ENCODE peak calls at places on chromosomes 1 and 21, in nine cellular contexts. One of them, this sample, is unnamed.

GRCh38 chr1:205074513-205074912 is 9.7 kb downstream of the TMEM81 start:
- DNase-seq in T-cell: no peak
- DNase-seq in HEK293T: no peak
- DNase-seq in MV-4-11: no peak
- DNase-seq in ACHN: no peak
- DNase-seq in Daoy: no peak
- DNase-seq in prostate gland: no peak
- DNase-seq in stimulated activated CD8-positive, alpha-beta memory T cell treated with anti-CD3 and anti-CD28 coated beads, Interleukin-7, amount 100 ng/mL, for 24 hours: no peak
- DNase-seq in mesenteric fat pad: no peak
- DNase-seq in this sample: no peak

GRCh38 chr1:85317580-85317979 is 41.1 kb upstream of the BCL10 start:
- DNase-seq in T-cell: no peak
- DNase-seq in HEK293T: no peak
- DNase-seq in MV-4-11: no peak
- DNase-seq in ACHN: no peak
- DNase-seq in Daoy: no peak
- DNase-seq in prostate gland: no peak
- DNase-seq in stimulated activated CD8-positive, alpha-beta memory T cell treated with anti-CD3 and anti-CD28 coated beads, Interleukin-7, amount 100 ng/mL, for 24 hours: no peak
- DNase-seq in mesenteric fat pad: no peak
- DNase-seq in this sample: no peak

GRCh38 chr1:86194491-86195034 is 38.0 kb upstream of the COL24A1 start:
- DNase-seq in T-cell: no peak
- DNase-seq in HEK293T: no peak
- DNase-seq in MV-4-11: no peak
- DNase-seq in ACHN: no peak
- DNase-seq in Daoy: no peak
- DNase-seq in prostate gland: no peak
- DNase-seq in stimulated activated CD8-positive, alpha-beta memory T cell treated with anti-CD3 and anti-CD28 coated beads, Interleukin-7, amount 100 ng/mL, for 24 hours: no peak
- DNase-seq in mesenteric fat pad: no peak
- DNase-seq in this sample: no peak

GRCh38 chr21:44919111-44919912 is 1.4 kb downstream of the ITGB2 start:
- DNase-seq in T-cell: no peak
- DNase-seq in HEK293T: no peak
- DNase-seq in MV-4-11: peak; percentile 76
- DNase-seq in ACHN: no peak
- DNase-seq in Daoy: no peak
- DNase-seq in prostate gland: no peak
- DNase-seq in stimulated activated CD8-positive, alpha-beta memory T cell treated with anti-CD3 and anti-CD28 coated beads, Interleukin-7, amount 100 ng/mL, for 24 hours: no peak
- DNase-seq in mesenteric fat pad: no peak
- DNase-seq in this sample: no peak

GRCh38 chr1:158177705-158178450 is 2.8 kb upstream of the CD1D start:
- DNase-seq in T-cell: no peak
- DNase-seq in HEK293T: peak; percentile 87
- DNase-seq in MV-4-11: peak; percentile 53
- DNase-seq in ACHN: peak; percentile 86
- DNase-seq in Daoy: peak; percentile 94
- DNase-seq in prostate gland: peak; percentile 91
- DNase-seq in stimulated activated CD8-positive, alpha-beta memory T cell treated with anti-CD3 and anti-CD28 coated beads, Interleukin-7, amount 100 ng/mL, for 24 hours: no peak
- DNase-seq in mesenteric fat pad: peak; percentile 97
- DNase-seq in this sample: no peak

GRCh38 chr1:3213730-3214129 is 144.7 kb downstream of the PRDM16 start:
- DNase-seq in T-cell: no peak
- DNase-seq in HEK293T: no peak
- DNase-seq in MV-4-11: no peak
- DNase-seq in ACHN: no peak
- DNase-seq in Daoy: peak; percentile 34
- DNase-seq in prostate gland: no peak
- DNase-seq in stimulated activated CD8-positive, alpha-beta memory T cell treated with anti-CD3 and anti-CD28 coated beads, Interleukin-7, amount 100 ng/mL, for 24 hours: no peak
- DNase-seq in mesenteric fat pad: no peak
- DNase-seq in this sample: no peak

GRCh38 chr1:17955302-17956285 is 152.0 kb upstream of the IGSF21 start:
- DNase-seq in T-cell: no peak
- DNase-seq in HEK293T: no peak
- DNase-seq in MV-4-11: no peak
- DNase-seq in ACHN: no peak
- DNase-seq in Daoy: peak; percentile 36
- DNase-seq in prostate gland: no peak
- DNase-seq in stimulated activated CD8-positive, alpha-beta memory T cell treated with anti-CD3 and anti-CD28 coated beads, Interleukin-7, amount 100 ng/mL, for 24 hours: no peak
- DNase-seq in mesenteric fat pad: no peak
- DNase-seq in this sample: no peak

GRCh38 chr1:170807432-170807831 is 127.9 kb upstream of the MROH9 start:
- DNase-seq in T-cell: no peak
- DNase-seq in HEK293T: no peak
- DNase-seq in MV-4-11: peak; percentile 6
- DNase-seq in ACHN: no peak
- DNase-seq in Daoy: peak; percentile 61
- DNase-seq in prostate gland: no peak
- DNase-seq in stimulated activated CD8-positive, alpha-beta memory T cell treated with anti-CD3 and anti-CD28 coated beads, Interleukin-7, amount 100 ng/mL, for 24 hours: no peak
- DNase-seq in mesenteric fat pad: no peak
- DNase-seq in this sample: no peak

GRCh38 chr1:156160000-156160743 is 6.8 kb downstream of the SEMA4A start:
- DNase-seq in T-cell: no peak
- DNase-seq in HEK293T: no peak
- DNase-seq in MV-4-11: no peak
- DNase-seq in ACHN: peak; percentile 27
- DNase-seq in Daoy: no peak
- DNase-seq in prostate gland: no peak
- DNase-seq in stimulated activated CD8-positive, alpha-beta memory T cell treated with anti-CD3 and anti-CD28 coated beads, Interleukin-7, amount 100 ng/mL, for 24 hours: no peak
- DNase-seq in mesenteric fat pad: no peak
- DNase-seq in this sample: no peak

GRCh38 chr1:42282024-42282579 is 52.9 kb downstream of the FOXJ3 start:
- DNase-seq in T-cell: no peak
- DNase-seq in HEK293T: no peak
- DNase-seq in MV-4-11: no peak
- DNase-seq in ACHN: no peak
- DNase-seq in Daoy: no peak
- DNase-seq in prostate gland: no peak
- DNase-seq in stimulated activated CD8-positive, alpha-beta memory T cell treated with anti-CD3 and anti-CD28 coated beads, Interleukin-7, amount 100 ng/mL, for 24 hours: no peak
- DNase-seq in mesenteric fat pad: no peak
- DNase-seq in this sample: no peak

GRCh38 chr1:7948950-7949349 is 8.3 kb upstream of the TNFRSF9 start:
- DNase-seq in T-cell: no peak
- DNase-seq in HEK293T: no peak
- DNase-seq in MV-4-11: no peak
- DNase-seq in ACHN: peak; percentile 79
- DNase-seq in Daoy: peak; percentile 83
- DNase-seq in prostate gland: no peak
- DNase-seq in stimulated activated CD8-positive, alpha-beta memory T cell treated with anti-CD3 and anti-CD28 coated beads, Interleukin-7, amount 100 ng/mL, for 24 hours: no peak
- DNase-seq in mesenteric fat pad: no peak
- DNase-seq in this sample: peak; percentile 94

GRCh38 chr1:9231648-9232332 is 2.8 kb upstream of the H6PD start:
- DNase-seq in T-cell: no peak
- DNase-seq in HEK293T: no peak
- DNase-seq in MV-4-11: no peak
- DNase-seq in ACHN: peak; percentile 18
- DNase-seq in Daoy: peak; percentile 54
- DNase-seq in prostate gland: no peak
- DNase-seq in stimulated activated CD8-positive, alpha-beta memory T cell treated with anti-CD3 and anti-CD28 coated beads, Interleukin-7, amount 100 ng/mL, for 24 hours: no peak
- DNase-seq in mesenteric fat pad: no peak
- DNase-seq in this sample: no peak

GRCh38 chr1:199551967-199552565 is 475.4 kb upstream of the NR5A2 start:
- DNase-seq in T-cell: no peak
- DNase-seq in HEK293T: peak; percentile 55
- DNase-seq in MV-4-11: peak; percentile 45
- DNase-seq in ACHN: peak; percentile 79
- DNase-seq in Daoy: peak; percentile 56
- DNase-seq in prostate gland: no peak
- DNase-seq in stimulated activated CD8-positive, alpha-beta memory T cell treated with anti-CD3 and anti-CD28 coated beads, Interleukin-7, amount 100 ng/mL, for 24 hours: no peak
- DNase-seq in mesenteric fat pad: no peak
- DNase-seq in this sample: peak; percentile 49

GRCh38 chr1:101004666-101005065 is 20.9 kb downstream of the DPH5 start:
- DNase-seq in T-cell: no peak
- DNase-seq in HEK293T: no peak
- DNase-seq in MV-4-11: peak; percentile 37
- DNase-seq in ACHN: no peak
- DNase-seq in Daoy: no peak
- DNase-seq in prostate gland: peak; percentile 19
- DNase-seq in stimulated activated CD8-positive, alpha-beta memory T cell treated with anti-CD3 and anti-CD28 coated beads, Interleukin-7, amount 100 ng/mL, for 24 hours: no peak
- DNase-seq in mesenteric fat pad: no peak
- DNase-seq in this sample: no peak

GRCh38 chr1:234724517-234725176 is 114.7 kb upstream of the IRF2BP2 start:
- DNase-seq in T-cell: no peak
- DNase-seq in HEK293T: peak; percentile 70
- DNase-seq in MV-4-11: no peak
- DNase-seq in ACHN: no peak
- DNase-seq in Daoy: no peak
- DNase-seq in prostate gland: no peak
- DNase-seq in stimulated activated CD8-positive, alpha-beta memory T cell treated with anti-CD3 and anti-CD28 coated beads, Interleukin-7, amount 100 ng/mL, for 24 hours: no peak
- DNase-seq in mesenteric fat pad: no peak
- DNase-seq in this sample: no peak

GRCh38 chr1:60952566-60953215 is 129.7 kb upstream of the NFIA start:
- DNase-seq in T-cell: no peak
- DNase-seq in HEK293T: no peak
- DNase-seq in MV-4-11: no peak
- DNase-seq in ACHN: no peak
- DNase-seq in Daoy: no peak
- DNase-seq in prostate gland: no peak
- DNase-seq in stimulated activated CD8-positive, alpha-beta memory T cell treated with anti-CD3 and anti-CD28 coated beads, Interleukin-7, amount 100 ng/mL, for 24 hours: no peak
- DNase-seq in mesenteric fat pad: no peak
- DNase-seq in this sample: no peak

GRCh38 chr1:214977133-214977532 is 105.4 kb upstream of the KCNK2 start:
- DNase-seq in T-cell: no peak
- DNase-seq in HEK293T: no peak
- DNase-seq in MV-4-11: no peak
- DNase-seq in ACHN: no peak
- DNase-seq in Daoy: no peak
- DNase-seq in prostate gland: no peak
- DNase-seq in stimulated activated CD8-positive, alpha-beta memory T cell treated with anti-CD3 and anti-CD28 coated beads, Interleukin-7, amount 100 ng/mL, for 24 hours: no peak
- DNase-seq in mesenteric fat pad: no peak
- DNase-seq in this sample: no peak

GRCh38 chr1:28135910-28136635 is 40.4 kb downstream of the PTAFR start:
- DNase-seq in T-cell: no peak
- DNase-seq in HEK293T: no peak
- DNase-seq in MV-4-11: no peak
- DNase-seq in ACHN: no peak
- DNase-seq in Daoy: no peak
- DNase-seq in prostate gland: no peak
- DNase-seq in stimulated activated CD8-positive, alpha-beta memory T cell treated with anti-CD3 and anti-CD28 coated beads, Interleukin-7, amount 100 ng/mL, for 24 hours: no peak
- DNase-seq in mesenteric fat pad: no peak
- DNase-seq in this sample: no peak

GRCh38 chr1:68229927-68230812 is 2.2 kb downstream of the WLS start:
- DNase-seq in T-cell: no peak
- DNase-seq in HEK293T: no peak
- DNase-seq in MV-4-11: no peak
- DNase-seq in ACHN: no peak
- DNase-seq in Daoy: peak; percentile 36
- DNase-seq in prostate gland: no peak
- DNase-seq in stimulated activated CD8-positive, alpha-beta memory T cell treated with anti-CD3 and anti-CD28 coated beads, Interleukin-7, amount 100 ng/mL, for 24 hours: no peak
- DNase-seq in mesenteric fat pad: no peak
- DNase-seq in this sample: no peak